ENCODE peak calls at places on chromosomes 12 and 14, in seven cellular contexts. X is A549; M is adrenal gland; W is progenitor cell of endocrine pancreas; F is HuH-7.5; H is activated CD8-positive, alpha-beta memory T cell treated with anti-CD3 and anti-CD28 coated beads for 4 hours; Q is activated T-helper 1 cell treated with anti-CD3 and anti-CD28 coated beads, Interleukin-12 subunit alpha, Interleukin-12 subunit beta, Interleukin-2, Interleukin-4 antibody, amounts not matched to agents 30 ng/mL and 10 ng/mL and 1 ng/mL, durations not matched to agents 14 hours and 24 hours and 36 hours. A is an unnamed sample.
A peak's percentile ranks its signal among the peaks of the same experiment; 100 is the strongest.

GRCh38 chr14:21063479-21063878 is 5.9 kb downstream of the RNASE8 start:
- DNase-seq in X (no peak), M (peak; percentile 71), W (no peak), F (no peak), H (no peak), Q (no peak), A (no peak)

GRCh38 chr12:76764856-76765255 is 941 bp downstream of the ZDHHC17 start:
- DNase-seq in X (no peak), M (no peak), W (no peak), F (no peak), H (no peak), Q (no peak), A (peak; percentile 8)

GRCh38 chr12:111085100-111085499 is 164.7 kb upstream of the MYL2 start:
- DNase-seq in X (no peak), M (no peak), W (no peak), F (no peak), H (no peak), Q (no peak), A (no peak)

GRCh38 chr12:46177842-46178608 is 90.8 kb downstream of the SLC38A1 start:
- DNase-seq in X (no peak), M (no peak), W (no peak), F (no peak), H (no peak), Q (no peak), A (no peak)

GRCh38 chr14:74591394-74591793 is 20.6 kb downstream of the LTBP2 start:
- DNase-seq in X (no peak), M (no peak), W (no peak), F (no peak), H (no peak), Q (no peak), A (no peak)

GRCh38 chr12:109952160-109952858 is 43.9 kb downstream of the GIT2 start:
- DNase-seq in X (no peak), M (peak; percentile 13), W (no peak), F (no peak), H (no peak), Q (no peak), A (no peak)

GRCh38 chr14:22791302-22791701 is 23.9 kb downstream of the SLC7A7 start:
- DNase-seq in X (no peak), M (no peak), W (no peak), F (no peak), H (no peak), Q (no peak), A (no peak)

GRCh38 chr12:31620311-31620710 is 29.4 kb upstream of the DENND5B start:
- DNase-seq in X (peak; percentile 12), M (no peak), W (no peak), F (peak; percentile 67), H (no peak), Q (no peak), A (no peak)

GRCh38 chr12:63905523-63905922 is 61.0 kb downstream of the SRGAP1 start:
- DNase-seq in X (no peak), M (no peak), W (no peak), F (no peak), H (no peak), Q (no peak), A (no peak)

GRCh38 chr12:24991209-24992049 is 42.5 kb upstream of the BCAT1 start:
- DNase-seq in X (peak; percentile 44), M (peak; percentile 8), W (no peak), F (peak; percentile 34), H (no peak), Q (no peak), A (peak; percentile 75)

GRCh38 chr14:77325746-77326094 is 4.9 kb downstream of the GSTZ1 start:
- DNase-seq in X (no peak), M (no peak), W (no peak), F (no peak), H (no peak), Q (no peak), A (no peak)

GRCh38 chr12:91594715-91595114 is 412.1 kb upstream of the DCN start:
- DNase-seq in X (no peak), M (no peak), W (no peak), F (no peak), H (no peak), Q (no peak), A (no peak)

GRCh38 chr12:46126050-46126727 is 135.8 kb upstream of the SCAF11 start:
- DNase-seq in X (no peak), M (no peak), W (no peak), F (no peak), H (no peak), Q (no peak), A (no peak)

GRCh38 chr14:75725481-75725880 is 64.4 kb downstream of the TTLL5 start:
- DNase-seq in X (no peak), M (peak; percentile 19), W (no peak), F (no peak), H (no peak), Q (no peak), A (no peak)

GRCh38 chr14:76168531-76168930 is 16.8 kb downstream of the GPATCH2L start:
- DNase-seq in X (no peak), M (no peak), W (no peak), F (no peak), H (no peak), Q (no peak), A (peak; percentile 15)

GRCh38 chr14:103594265-103594664 is 31.5 kb downstream of the COA8 start:
- DNase-seq in X (no peak), M (no peak), W (no peak), F (no peak), H (no peak), Q (no peak), A (peak; percentile 85)

GRCh38 chr14:64734990-64735389 is 30.8 kb downstream of the PLEKHG3 start:
- DNase-seq in X (no peak), M (no peak), W (no peak), F (no peak), H (no peak), Q (no peak), A (peak; percentile 30)

GRCh38 chr14:92540472-92541048 is 27.0 kb downstream of the RIN3 start:
- DNase-seq in X (peak; percentile 77), M (peak; percentile 96), W (no peak), F (no peak), H (no peak), Q (no peak), A (no peak)

GRCh38 chr12:15720299-15720698 is 68.9 kb downstream of the EPS8 start:
- DNase-seq in X (no peak), M (no peak), W (no peak), F (no peak), H (no peak), Q (no peak), A (peak; percentile 14)

GRCh38 chr12:13268606-13269005 is 72.1 kb downstream of the EMP1 start:
- DNase-seq in X (no peak), M (no peak), W (no peak), F (no peak), H (no peak), Q (no peak), A (no peak)

GRCh38 chr12:113479578-113480335 is 8.1 kb upstream of the LHX5 start:
- DNase-seq in X (no peak), M (peak; percentile 63), W (peak; percentile 81), F (peak; percentile 85), H (no peak), Q (peak; percentile 10), A (no peak)